ENCODE peak calls at places on chromosomes 6 and 20, in five cellular contexts. F, A, C, T and E are unnamed samples.

GRCh38 chr6:56440551-56440981 is 193.2 kb upstream of the COL21A1 start:
- DNase-seq in F (no peak), A (no peak), C (no peak), T (no peak), E (no peak)

GRCh38 chr20:12838261-12838866 is 170.4 kb upstream of the SPTLC3 start:
- DNase-seq in F (no peak), A (no peak), C (no peak), T (no peak), E (no peak)

GRCh38 chr6:42337985-42338572 is 113.6 kb downstream of the TRERF1 start:
- DNase-seq in F (no peak), A (no peak), C (no peak), T (no peak), E (no peak)

GRCh38 chr20:32674362-32674789 is 635 bp upstream of the C20orf203 start:
- DNase-seq in F (no peak), A (no peak), C (no peak), T (no peak), E (no peak)

GRCh38 chr6:63802606-63803206 is 167.1 kb downstream of the PHF3 start:
- DNase-seq in F (no peak), A (no peak), C (no peak), T (no peak), E (no peak)

GRCh38 chr6:123803862-123804681 is at the start of gene NKAIN2:
- DNase-seq in F (no peak), A (no peak), C (no peak), T (no peak), E (no peak)

GRCh38 chr20:50273601-50274491 is 83.2 kb downstream of the CEBPB start:
- DNase-seq in F (no peak), A (no peak), C (peak), T (no peak), E (no peak)

GRCh38 chr6:7921582-7922199 is 11.1 kb upstream of the TXNDC5 start:
- DNase-seq in F (no peak), A (no peak), C (no peak), T (no peak), E (no peak)

GRCh38 chr6:31385041-31385440 is 18.4 kb upstream of the MICA start:
- DNase-seq in F (no peak), A (no peak), C (no peak), T (no peak), E (no peak)

GRCh38 chr20:57664476-57664875 is 44.2 kb upstream of the ZBP1 start:
- DNase-seq in F (no peak), A (no peak), C (peak), T (no peak), E (no peak)

GRCh38 chr20:44970243-44970757 is 4.0 kb downstream of the STK4 start:
- DNase-seq in F (no peak), A (no peak), C (no peak), T (no peak), E (no peak)

GRCh38 chr6:93684339-93684738 is 265.0 kb upstream of the EPHA7 start:
- DNase-seq in F (no peak), A (no peak), C (no peak), T (no peak), E (no peak)

GRCh38 chr6:156949376-156949775 is 172.2 kb downstream of the ARID1B start:
- DNase-seq in F (peak), A (no peak), C (no peak), T (peak), E (no peak)

GRCh38 chr20:41204304-41205265 is 67.2 kb downstream of the PLCG1 start:
- DNase-seq in F (no peak), A (no peak), C (peak), T (no peak), E (no peak)

GRCh38 chr6:10202111-10202510 is 212.8 kb downstream of the TFAP2A start:
- DNase-seq in F (no peak), A (no peak), C (no peak), T (no peak), E (no peak)

GRCh38 chr20:54624701-54625472 is 149.5 kb downstream of the DOK5 start:
- DNase-seq in F (no peak), A (no peak), C (no peak), T (no peak), E (no peak)

GRCh38 chr6:158611039-158611438 is 33.5 kb downstream of the DYNLT1 start:
- DNase-seq in F (no peak), A (no peak), C (no peak), T (no peak), E (no peak)

GRCh38 chr6:14066782-14067406 is 50.7 kb upstream of the CD83 start:
- DNase-seq in F (peak), A (no peak), C (no peak), T (no peak), E (no peak)

GRCh38 chr20:45911486-45912343 is at the start of gene PLTP:
- DNase-seq in F (no peak), A (no peak), C (no peak), T (no peak), E (no peak)

GRCh38 chr6:44142835-44143234 is 15.5 kb downstream of the TMEM63B start:
- DNase-seq in F (no peak), A (no peak), C (no peak), T (no peak), E (no peak)

GRCh38 chr20:57594092-57594911 is 25.9 kb downstream of the ZBP1 start:
- DNase-seq in F (no peak), A (peak), C (no peak), T (no peak), E (no peak)

GRCh38 chr6:138572200-138572875 is 73.0 kb upstream of the NHSL1 start:
- DNase-seq in F (peak), A (no peak), C (no peak), T (no peak), E (peak)

GRCh38 chr20:57649617-57650015 is 29.4 kb upstream of the ZBP1 start:
- DNase-seq in F (no peak), A (no peak), C (peak), T (no peak), E (no peak)

GRCh38 chr6:48765352-48765961 is 654.5 kb upstream of the PTCHD4 start:
- DNase-seq in F (peak), A (no peak), C (no peak), T (no peak), E (no peak)

GRCh38 chr6:90458353-90459224 is 128.3 kb downstream of the MAP3K7 start:
- DNase-seq in F (no peak), A (no peak), C (no peak), T (no peak), E (no peak)

GRCh38 chr20:46021361-46022359 is 7.4 kb upstream of the SLC12A5 start:
- DNase-seq in F (no peak), A (no peak), C (peak), T (no peak), E (no peak)

GRCh38 chr6:136403166-136403980 is 113.7 kb upstream of the BCLAF1 start:
- DNase-seq in F (peak), A (no peak), C (peak), T (no peak), E (peak)

GRCh38 chr20:44426879-44427785 is 48.5 kb upstream of the TTPAL start:
- DNase-seq in F (no peak), A (no peak), C (no peak), T (no peak), E (no peak)

GRCh38 chr6:15108383-15108715 is 137.5 kb upstream of the JARID2 start:
- DNase-seq in F (no peak), A (no peak), C (no peak), T (no peak), E (no peak)

GRCh38 chr20:9611921-9612320 is 97.5 kb downstream of the LAMP5 start:
- DNase-seq in F (no peak), A (no peak), C (no peak), T (no peak), E (no peak)

GRCh38 chr6:30154709-30155521 is 6.1 kb downstream of the TRIM10 start:
- DNase-seq in F (peak), A (no peak), C (no peak), T (no peak), E (peak)

GRCh38 chr20:61912665-61913422 is 152.8 kb downstream of the TAF4 start:
- DNase-seq in F (no peak), A (no peak), C (no peak), T (no peak), E (no peak)

GRCh38 chr6:42368156-42368555 is 83.6 kb downstream of the TRERF1 start:
- DNase-seq in F (no peak), A (no peak), C (no peak), T (no peak), E (no peak)

GRCh38 chr6:27890351-27891299 is 21.6 kb downstream of the OR2B2 start:
- DNase-seq in F (peak), A (no peak), C (peak), T (no peak), E (peak)

GRCh38 chr6:42745083-42745637 is 743 bp downstream of the TBCC start:
- DNase-seq in F (no peak), A (no peak), C (no peak), T (no peak), E (no peak)

GRCh38 chr6:118750143-118750542 is 98.8 kb upstream of the CEP85L start:
- DNase-seq in F (no peak), A (no peak), C (no peak), T (no peak), E (no peak)